ENCODE peak calls at places on chromosome 14, in seven cellular contexts. J is body of pancreas, Q is cardiac muscle cell, C is esophagus muscularis mucosa, L is MM.1S, Y is neural progenitor cell, D is fibroblast of lung. G is an unnamed sample.

GRCh38 chr14:103512701-103513611 is 9.7 kb downstream of the CKB start:
- DNase-seq in J (no peak), Q (no peak), C (no peak), L (no peak), Y (no peak), D (peak), G (peak)

GRCh38 chr14:102739190-102739469 is 38.1 kb upstream of the TRAF3 start:
- DNase-seq in J (no peak), Q (no peak), C (no peak), L (no peak), Y (no peak), D (no peak), G (no peak)

GRCh38 chr14:41824441-41824840 is 217.8 kb downstream of the LRFN5 start:
- DNase-seq in J (no peak), Q (no peak), C (no peak), L (no peak), Y (no peak), D (no peak), G (no peak)

GRCh38 chr14:70779667-70780066 is 29.6 kb downstream of the MAP3K9 start:
- DNase-seq in J (no peak), Q (no peak), C (no peak), L (no peak), Y (no peak), D (peak), G (no peak)

GRCh38 chr14:50233335-50234250 is 2.2 kb upstream of the SOS2 start:
- DNase-seq in J (no peak), Q (no peak), C (no peak), L (no peak), Y (no peak), D (no peak), G (no peak)

GRCh38 chr14:22845103-22845394 is 8.7 kb downstream of the MMP14 start:
- DNase-seq in J (no peak), Q (no peak), C (no peak), L (no peak), Y (no peak), D (no peak), G (no peak)

GRCh38 chr14:58549358-58549757 is 88.4 kb upstream of the DACT1 start:
- DNase-seq in J (no peak), Q (no peak), C (no peak), L (no peak), Y (no peak), D (no peak), G (no peak)

GRCh38 chr14:70995671-70996070 is 88.4 kb downstream of the PCNX1 start:
- DNase-seq in J (no peak), Q (no peak), C (no peak), L (no peak), Y (no peak), D (no peak), G (no peak)

GRCh38 chr14:52315355-52315718 is 1.2 kb downstream of the PTGER2 start:
- DNase-seq in J (no peak), Q (peak), C (no peak), L (no peak), Y (peak), D (no peak), G (no peak)

GRCh38 chr14:40216976-40217375 is 784.7 kb upstream of the FBXO33 start:
- DNase-seq in J (no peak), Q (no peak), C (no peak), L (no peak), Y (no peak), D (no peak), G (no peak)

GRCh38 chr14:102949062-102949800 is 26.8 kb downstream of the AMN start:
- DNase-seq in J (no peak), Q (no peak), C (no peak), L (no peak), Y (no peak), D (peak), G (no peak)

GRCh38 chr14:22320353-22320733 is 268.7 kb downstream of the DAD1 start:
- DNase-seq in J (no peak), Q (no peak), C (no peak), L (no peak), Y (no peak), D (no peak), G (no peak)

GRCh38 chr14:58712357-58712756 is 74.6 kb downstream of the DACT1 start:
- DNase-seq in J (no peak), Q (peak), C (no peak), L (no peak), Y (no peak), D (peak), G (no peak)

GRCh38 chr14:22598099-22598895 is at the start of gene ABHD4:
- DNase-seq in J (peak), Q (peak), C (peak), L (peak), Y (peak), D (peak), G (peak)

GRCh38 chr14:23145794-23146422 is 26.9 kb upstream of the CEBPE start:
- DNase-seq in J (no peak), Q (peak), C (no peak), L (no peak), Y (no peak), D (no peak), G (no peak)

GRCh38 chr14:103118663-103119404 is 4.4 kb upstream of the TNFAIP2 start:
- DNase-seq in J (no peak), Q (no peak), C (no peak), L (no peak), Y (no peak), D (no peak), G (no peak)

GRCh38 chr14:91352696-91353692 is 64.6 kb downstream of the CCDC88C start:
- DNase-seq in J (no peak), Q (no peak), C (no peak), L (no peak), Y (peak), D (no peak), G (no peak)

GRCh38 chr14:101761881-101762529 is 496 bp downstream of the PPP2R5C start:
- DNase-seq in J (peak), Q (peak), C (peak), L (peak), Y (peak), D (peak), G (peak)

GRCh38 chr14:60722163-60722835 is 1.9 kb downstream of the SIX4 start:
- DNase-seq in J (peak), Q (peak), C (no peak), L (peak), Y (peak), D (peak), G (peak)

GRCh38 chr14:101865288-101865687 is 99.1 kb upstream of the DYNC1H1 start:
- DNase-seq in J (no peak), Q (no peak), C (no peak), L (no peak), Y (no peak), D (peak), G (no peak)

GRCh38 chr14:24064091-24064795 is 7.1 kb upstream of the CPNE6 start:
- DNase-seq in J (no peak), Q (no peak), C (no peak), L (no peak), Y (no peak), D (no peak), G (no peak)

GRCh38 chr14:79631276-79631675 is 580.0 kb downstream of the DIO2 start:
- DNase-seq in J (no peak), Q (no peak), C (no peak), L (no peak), Y (no peak), D (no peak), G (no peak)

GRCh38 chr14:88516742-88517418 is 37.9 kb downstream of the PTPN21 start:
- DNase-seq in J (no peak), Q (no peak), C (no peak), L (peak), Y (peak), D (no peak), G (no peak)

GRCh38 chr14:40452674-40453073 is 1020.4 kb upstream of the FBXO33 start:
- DNase-seq in J (no peak), Q (no peak), C (no peak), L (no peak), Y (no peak), D (no peak), G (no peak)

GRCh38 chr14:48665077-48665784 is 920.9 kb downstream of the RPS29 start:
- DNase-seq in J (no peak), Q (no peak), C (no peak), L (no peak), Y (no peak), D (peak), G (no peak)

GRCh38 chr14:51087024-51087423 is 7.9 kb downstream of the TRIM9 start:
- DNase-seq in J (no peak), Q (no peak), C (no peak), L (peak), Y (no peak), D (peak), G (peak)

GRCh38 chr14:68380304-68380840 is 412.5 kb downstream of the ZFP36L1 start:
- DNase-seq in J (no peak), Q (no peak), C (no peak), L (peak), Y (no peak), D (peak), G (no peak)

GRCh38 chr14:68386446-68386845 is 406.4 kb downstream of the ZFP36L1 start:
- DNase-seq in J (no peak), Q (no peak), C (no peak), L (no peak), Y (no peak), D (no peak), G (no peak)

GRCh38 chr14:68386950-68387779 is 405.7 kb downstream of the ZFP36L1 start:
- DNase-seq in J (no peak), Q (peak), C (no peak), L (no peak), Y (no peak), D (peak), G (no peak)

GRCh38 chr14:68384335-68384734 is 408.5 kb downstream of the ZFP36L1 start:
- DNase-seq in J (no peak), Q (peak), C (no peak), L (no peak), Y (no peak), D (no peak), G (no peak)

GRCh38 chr14:68384881-68385280 is 408.0 kb downstream of the ZFP36L1 start:
- DNase-seq in J (no peak), Q (no peak), C (no peak), L (no peak), Y (no peak), D (no peak), G (no peak)
- H3K27ac ChIP-seq in J (peak), Q (no peak), C (peak), L (no peak), Y (no peak), D (no peak), G (no peak)

GRCh38 chr14:67831122-67831521 is 11.5 kb downstream of the RAD51B start:
- DNase-seq in J (no peak), Q (no peak), C (no peak), L (no peak), Y (no peak), D (no peak), G (no peak)

GRCh38 chr14:67835596-67835995 is 16.0 kb downstream of the RAD51B start:
- DNase-seq in J (no peak), Q (no peak), C (no peak), L (no peak), Y (no peak), D (no peak), G (no peak)

GRCh38 chr14:67833403-67833802 is 13.8 kb downstream of the RAD51B start:
- DNase-seq in J (no peak), Q (no peak), C (no peak), L (no peak), Y (no peak), D (no peak), G (peak)

GRCh38 chr14:67837011-67837624 is 17.5 kb downstream of the RAD51B start:
- DNase-seq in J (peak), Q (peak), C (no peak), L (peak), Y (peak), D (peak), G (peak)
- TF ChIP-seq CTCF in J (peak), Q (peak), C (peak), L (peak), Y (peak), D (peak), G (peak)

GRCh38 chr14:74302634-74303569 is at the start of gene ABCD4:
- DNase-seq in J (peak), Q (peak), C (peak), L (peak), Y (peak), D (peak), G (peak)
- H3K27ac ChIP-seq in J (peak), Q (peak), C (peak), L (no peak), Y (peak), D (peak), G (peak)

GRCh38 chr14:94412671-94413638 is 24.6 kb upstream of the SERPINA1 start:
- DNase-seq in J (no peak), Q (peak), C (no peak), L (no peak), Y (no peak), D (no peak), G (no peak)
- TF ChIP-seq CTCF in J (no peak), Q (peak), C (no peak), L (no peak), Y (peak), D (peak), G (no peak)

GRCh38 chr14:77681196-77682157 is 26.3 kb downstream of the ALKBH1 start:
- DNase-seq in J (no peak), Q (no peak), C (no peak), L (no peak), Y (no peak), D (peak), G (no peak)
- H3K27ac ChIP-seq in J (peak), Q (no peak), C (peak), L (no peak), Y (no peak), D (no peak), G (no peak)

GRCh38 chr14:93207468-93208308 is 632 bp downstream of the UBR7 start:
- DNase-seq in J (peak), Q (peak), C (no peak), L (no peak), Y (peak), D (peak), G (peak)
- TF ChIP-seq CTCF in J (no peak), Q (peak), C (peak), L (peak), Y (peak), D (peak), G (peak)

GRCh38 chr14:95526483-95527391 is 8.1 kb upstream of the GLRX5 start:
- DNase-seq in J (no peak), Q (peak), C (no peak), L (no peak), Y (no peak), D (peak), G (no peak)

GRCh38 chr14:95523818-95524448 is 7.5 kb upstream of the SYNE3 start:
- DNase-seq in J (no peak), Q (peak), C (no peak), L (no peak), Y (no peak), D (no peak), G (no peak)

GRCh38 chr14:95527392-95528002 is 7.4 kb upstream of the GLRX5 start:
- DNase-seq in J (peak), Q (peak), C (no peak), L (peak), Y (peak), D (peak), G (no peak)

GRCh38 chr14:95524706-95525512 is 8.5 kb upstream of the SYNE3 start:
- DNase-seq in J (no peak), Q (no peak), C (no peak), L (no peak), Y (no peak), D (peak), G (no peak)

DNA sequence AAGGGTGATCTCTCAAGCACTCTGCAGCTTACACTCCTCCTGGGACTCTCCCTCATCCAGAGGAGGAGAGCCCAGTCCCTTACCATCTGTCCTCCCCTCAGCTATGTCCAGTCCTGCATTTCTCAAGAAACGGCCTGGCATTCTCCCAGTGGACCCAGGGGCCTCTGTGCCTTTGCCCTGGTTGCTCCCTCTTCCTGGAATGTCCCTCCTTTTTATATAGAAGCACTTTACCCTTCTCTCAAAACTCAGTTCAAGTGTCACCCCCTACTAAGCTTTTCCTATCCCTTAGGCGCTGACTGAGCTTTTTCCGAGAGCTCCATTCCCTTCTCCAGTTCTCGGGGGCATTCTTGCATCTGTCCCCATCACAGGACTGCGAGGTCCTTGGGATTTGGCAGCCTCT is 8.9 kb upstream of the GLRX5 start:
- DNase-seq in J (no peak), Q (no peak), C (no peak), L (no peak), Y (no peak), D (no peak), G (no peak)
- H3K27ac ChIP-seq in J (no peak), Q (no peak), C (no peak), L (no peak), Y (no peak), D (no peak), G (peak)

DNA sequence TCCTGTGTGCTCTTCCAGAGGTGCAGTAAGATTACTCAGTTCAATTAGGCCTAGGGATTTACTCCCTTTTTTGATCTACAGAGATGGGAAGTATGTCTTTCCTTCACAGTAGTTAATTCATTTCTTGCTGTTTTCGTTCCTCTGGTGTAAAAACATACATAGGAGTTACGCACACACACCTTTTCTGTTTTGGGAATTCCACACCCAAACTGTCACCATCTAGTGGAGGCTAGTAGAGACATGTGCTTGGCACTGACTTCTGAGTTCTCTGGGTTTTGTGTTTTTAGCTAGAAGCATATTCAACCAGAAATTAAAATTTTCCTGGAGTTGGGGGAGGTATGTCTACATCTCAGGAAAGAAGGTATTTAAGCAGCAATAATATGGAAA is 1.4 kb downstream of the SUSD6 start:
- DNase-seq in J (no peak), Q (no peak), C (no peak), L (no peak), Y (no peak), D (no peak), G (peak)
- TF ChIP-seq CTCF in J (no peak), Q (peak), C (peak), L (peak), Y (peak), D (no peak), G (peak)

DNA sequence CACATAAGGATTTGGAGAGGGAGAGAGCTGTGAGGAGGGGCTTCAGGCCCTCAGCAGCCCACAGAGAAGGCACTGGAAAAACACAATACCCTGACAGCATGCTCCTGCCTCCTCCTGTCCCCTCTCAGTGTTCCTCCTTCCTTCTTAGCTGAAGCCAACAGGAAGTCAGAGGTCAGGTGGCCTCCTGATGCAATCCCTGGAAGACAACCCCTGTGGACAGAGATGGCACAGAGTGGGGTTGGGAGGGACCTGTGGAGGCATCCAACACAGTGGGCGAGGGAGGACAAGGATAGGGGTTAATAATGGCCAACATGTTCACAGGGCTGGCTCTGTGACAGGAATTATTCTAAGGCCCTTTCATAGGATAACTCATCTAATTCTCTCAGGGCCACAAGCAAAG is 15.4 kb upstream of the IFI27L2 start:
- DNase-seq in J (no peak), Q (no peak), C (peak), L (no peak), Y (peak), D (no peak), G (no peak)
- H3K27ac ChIP-seq in J (no peak), Q (no peak), C (no peak), L (no peak), Y (peak), D (no peak), G (no peak)